ENCODE peak calls at places on chromosome 16, in six cellular contexts. W, S, A, K, F and I are unnamed samples. For H3K9me3, the result is how much of the 10 kb centered on the place peaks cover.

GRCh38 chr16:81608515-81609209 is 164.1 kb downstream of the CMIP start:
- DNase-seq in F (no peak), W (no peak), A (no peak), S (no peak), K (no peak), I (peak)

GRCh38 chr16:26005336-26005735 is 313.6 kb downstream of the HS3ST4 start:
- DNase-seq in W (no peak), K (no peak), A (no peak), S (no peak), F (no peak), I (no peak)

GRCh38 chr16:67884684-67885083 is at the start of gene NRN1L:
- DNase-seq in F (peak), S (peak), K (no peak), W (no peak), A (no peak), I (peak)

GRCh38 chr16:50259334-50260205 is 6.8 kb upstream of the ADCY7 start:
- DNase-seq in W (no peak), F (peak), A (no peak), S (no peak), K (no peak), I (peak)

GRCh38 chr16:48366165-48367093 is 18.8 kb downstream of the SIAH1 start:
- DNase-seq in F (no peak), A (peak), W (peak), K (peak), S (peak), I (no peak)

GRCh38 chr16:1159973-1160772 is 7.3 kb downstream of the CACNA1H start:
- DNase-seq in F (peak), W (no peak), S (peak), K (no peak), A (no peak), I (peak)

GRCh38 chr16:75097941-75098897 is 18.4 kb downstream of the LDHD start:
- DNase-seq in W (no peak), S (no peak), A (no peak), F (no peak), K (no peak), I (no peak)

GRCh38 chr16:85765273-85765672 is 14.4 kb upstream of the C16orf74 start:
- DNase-seq in S (no peak), W (no peak), A (no peak), K (no peak), F (no peak), I (no peak)

GRCh38 chr16:87133112-87133850 is 183.9 kb downstream of the C16orf95 start:
- DNase-seq in K (no peak), W (no peak), A (no peak), S (no peak), F (no peak), I (no peak)

GRCh38 chr16:67504190-67505021 is 21.1 kb upstream of the AGRP start:
- DNase-seq in A (peak), F (peak), K (peak), W (no peak), S (no peak), I (peak)

GRCh38 chr16:54411555-54411954 is 125.0 kb upstream of the IRX3 start:
- DNase-seq in A (no peak), W (no peak), K (no peak), F (peak), S (no peak), I (peak)

GRCh38 chr16:11476676-11477075 is 110.0 kb downstream of the LITAF start:
- DNase-seq in F (no peak), A (no peak), W (no peak), K (no peak), S (no peak), I (no peak)

DNA sequence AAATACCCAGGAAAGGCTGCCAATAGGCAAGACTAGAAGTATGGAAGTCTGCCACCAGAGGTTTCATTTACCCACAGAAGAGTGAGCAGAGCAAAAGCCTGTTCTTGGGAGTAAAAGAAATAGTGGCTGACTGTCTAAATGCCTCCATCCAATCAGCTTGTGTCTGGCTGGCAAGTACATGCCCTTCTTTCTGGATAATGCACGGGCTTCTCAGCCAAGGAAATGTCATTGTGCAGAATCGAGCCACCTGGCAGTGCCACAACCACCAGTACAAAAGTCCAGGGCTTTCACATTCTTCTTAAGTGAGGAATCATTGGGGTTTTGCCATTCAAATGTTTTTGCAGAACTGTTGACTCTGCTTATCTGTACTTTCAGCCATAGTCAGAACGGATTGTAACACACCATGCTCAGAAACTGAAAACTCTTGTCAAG is 10.1 kb upstream of the ERCC4 start:
- DNase-seq in A (peak), K (peak), W (no peak), F (peak), S (peak), I (peak)
- H3K27ac ChIP-seq in A (no peak), K (peak), W (no peak), F (peak), S (peak), I (peak)

GRCh38 chr16:3581392-3581791 is 4.2 kb upstream of the NLRC3 start:
- DNase-seq in F (no peak), W (no peak), S (no peak), K (no peak), A (no peak), I (no peak)

GRCh38 chr16:3580686-3581085 is 3.5 kb upstream of the NLRC3 start:
- DNase-seq in A (no peak), W (no peak), F (no peak), K (no peak), S (no peak), I (no peak)

GRCh38 chr16:3582276-3583165 is 5.3 kb upstream of the NLRC3 start:
- DNase-seq in W (no peak), A (no peak), F (no peak), S (no peak), K (no peak), I (no peak)

GRCh38 chr16:3584412-3584811 is 7.2 kb upstream of the NLRC3 start:
- DNase-seq in A (no peak), F (no peak), K (no peak), S (no peak), W (no peak), I (no peak)

DNA sequence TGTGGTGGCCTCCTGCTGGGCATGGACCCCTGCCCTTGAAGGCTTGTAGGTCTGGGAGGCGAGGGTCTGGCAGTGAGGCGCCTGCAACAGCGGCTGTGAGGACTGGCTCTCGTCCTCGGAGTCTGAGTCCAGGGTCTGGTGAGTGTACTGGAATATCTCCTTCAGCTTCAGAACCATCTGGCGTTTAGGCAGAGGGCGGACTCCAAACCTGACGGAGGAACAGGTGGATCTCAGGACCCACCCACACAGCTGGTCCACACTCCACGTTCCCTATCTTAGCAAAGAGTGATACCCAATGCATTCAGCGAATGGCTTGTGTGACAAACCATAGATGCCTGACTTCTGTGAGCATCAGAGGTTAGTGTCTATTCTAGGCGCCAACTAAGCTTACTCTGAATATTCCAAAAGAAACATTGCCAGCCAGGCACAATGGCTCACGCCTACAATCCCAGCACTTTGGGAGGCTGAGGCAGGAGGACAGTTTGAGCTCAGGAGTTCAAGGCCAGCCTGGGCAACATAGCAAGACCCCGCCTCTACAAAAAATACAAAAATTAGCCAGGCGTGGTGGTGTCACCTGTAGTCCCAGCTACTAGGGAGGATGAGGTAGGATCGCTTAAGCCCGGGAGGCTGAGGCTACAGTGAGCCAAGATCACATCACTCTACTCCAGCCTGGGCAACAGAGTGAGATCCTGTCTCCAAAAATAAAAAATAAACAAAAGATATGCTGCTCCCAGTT is 6.3 kb upstream of the NLRC3 start:
- DNase-seq in A (no peak), S (no peak), K (no peak), W (no peak), F (no peak), I (no peak)
- H3K9me3 ChIP-seq in A (under half), S (under half), K (under half), W (under half), F (under half), I (under half)

DNA sequence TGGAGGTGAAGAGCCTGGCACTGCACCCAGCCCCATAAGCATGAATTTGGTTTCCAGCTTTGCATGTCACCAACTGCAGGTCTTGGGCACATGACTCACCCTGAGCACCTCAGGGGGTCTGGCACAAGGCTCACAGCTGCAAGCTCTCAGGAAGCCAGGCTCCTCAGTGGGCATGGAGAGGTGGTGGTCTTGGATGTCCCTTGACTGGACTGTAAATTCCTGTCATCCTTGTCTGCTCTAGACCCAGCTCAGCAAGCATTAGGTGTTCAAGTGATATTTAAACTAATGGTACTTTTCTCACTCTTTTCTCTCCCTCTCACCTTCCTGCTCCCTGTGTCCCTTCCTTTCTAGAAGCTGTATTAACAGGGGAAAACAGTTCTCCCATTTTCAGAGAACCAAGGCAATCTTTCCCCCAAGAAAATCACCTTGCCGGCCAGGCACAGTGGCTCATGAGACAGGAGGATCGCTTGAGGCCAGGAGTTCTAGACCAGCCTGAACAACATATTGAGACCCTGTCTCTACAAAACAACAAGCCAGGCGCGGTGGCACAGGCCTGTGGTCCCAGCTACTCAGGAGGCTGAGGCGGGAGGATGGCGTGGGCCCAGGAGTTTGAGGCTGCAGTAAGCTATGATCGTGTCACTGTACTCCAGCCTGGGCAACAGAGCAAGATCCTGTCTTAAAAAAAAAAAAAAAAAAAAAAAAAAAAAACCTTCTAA is 5.1 kb upstream of the KIFC3 start:
- DNase-seq in S (no peak), F (no peak), W (no peak), A (peak), K (no peak), I (no peak)
- H3K27ac ChIP-seq in S (peak), F (no peak), W (peak), A (peak), K (no peak), I (no peak)

GRCh38 chr16:35147556-35148504 is 1688.4 kb downstream of the TP53TG3F start:
- DNase-seq in K (no peak), F (no peak), S (no peak), W (no peak), A (no peak), I (no peak)
- H3K9me3 ChIP-seq in K (under half), F (under half), S (under half), W (under half), A (under half), I (under half)

GRCh38 chr16:89274561-89275283 is 57.2 kb downstream of the ZNF778 start:
- DNase-seq in F (no peak), S (no peak), A (no peak), W (no peak), K (no peak), I (no peak)
- H3K27ac ChIP-seq in F (no peak), S (no peak), A (no peak), W (peak), K (no peak), I (no peak)

DNA sequence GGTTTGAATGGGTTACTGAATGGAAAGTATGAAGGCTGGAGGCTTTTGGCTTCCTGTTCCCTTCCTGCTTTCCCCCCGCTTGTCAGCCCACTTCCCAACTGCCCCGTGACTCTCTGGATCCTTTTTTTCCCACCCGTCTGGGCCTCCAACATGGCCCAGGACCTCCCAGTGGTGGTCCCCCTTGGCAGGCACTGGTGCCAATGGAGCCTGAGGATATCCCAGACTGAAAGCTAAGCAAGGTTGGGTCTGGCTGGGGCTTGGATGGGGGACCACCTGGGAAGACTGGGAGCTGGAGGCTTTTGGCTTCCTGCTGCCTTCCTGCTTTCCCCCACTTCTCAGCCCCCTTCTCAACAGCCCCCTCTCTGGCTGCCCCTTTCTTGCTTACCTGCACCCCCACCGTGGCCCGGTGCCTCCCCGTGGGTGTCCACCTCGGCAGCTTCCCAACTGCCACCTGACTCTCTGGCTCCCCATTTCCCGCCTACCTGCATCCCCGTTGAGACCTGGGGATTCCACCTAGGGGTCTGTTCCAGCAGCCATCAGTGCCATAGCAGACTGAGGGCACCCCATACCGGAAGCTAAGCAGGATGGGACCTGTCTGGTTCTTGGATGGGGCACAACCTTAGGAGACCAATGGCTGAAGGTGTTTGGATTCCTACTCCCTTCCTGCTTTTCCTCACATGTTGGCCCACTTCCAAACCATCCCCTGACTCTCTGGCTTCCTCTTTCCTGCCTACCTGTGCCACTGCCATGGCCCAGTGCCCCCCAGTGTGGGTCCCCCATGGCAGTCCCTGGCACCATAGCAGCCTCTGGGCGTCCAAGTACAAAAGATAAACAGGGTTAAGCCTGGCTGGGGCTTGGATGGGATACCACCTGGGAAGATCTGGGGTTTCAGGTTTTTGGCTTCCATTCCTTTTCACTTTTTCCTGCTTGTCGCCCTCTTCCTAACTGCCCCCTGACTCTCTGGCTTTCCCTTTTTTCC is 2295.3 kb downstream of the TP53TG3F start:
- DNase-seq in F (no peak), W (no peak), A (no peak), K (no peak), S (no peak), I (no peak)
- H3K9me3 ChIP-seq in F (under half), W (under half), A (under half), K (under half), S (under half), I (under half)